ENCODE peak calls at places on chromosomes 5 and 9, in four cellular contexts. K is left ventricle myocardium inferior, M is heart left ventricle, E is lower leg skin. L is an unnamed sample.

GRCh38 chr5:38780950-38781349 is 64.9 kb upstream of the OSMR start:
- DNase-seq in K (peak), M (peak), E (no peak), L (peak)

GRCh38 chr9:87694236-87694755 is 31.6 kb upstream of the CTSL start:
- DNase-seq in K (no peak), M (no peak), E (peak), L (no peak)

GRCh38 chr5:139797856-139798510 is 2.4 kb downstream of the PSD2 start:
- DNase-seq in K (no peak), M (no peak), E (no peak), L (no peak)

GRCh38 chr5:10377081-10377480 is 23.6 kb downstream of the MARCHF6 start:
- DNase-seq in K (no peak), M (no peak), E (no peak), L (no peak)

GRCh38 chr5:5721881-5722280 is 299.4 kb downstream of the ICE1 start:
- DNase-seq in K (no peak), M (no peak), E (no peak), L (no peak)

GRCh38 chr9:82410891-82411290 is 422.3 kb downstream of the SPATA31D1 start:
- DNase-seq in K (no peak), M (no peak), E (no peak), L (no peak)

GRCh38 chr5:160259341-160259740 is 30.0 kb downstream of the FABP6 start:
- DNase-seq in K (no peak), M (no peak), E (no peak), L (no peak)

GRCh38 chr9:90102292-90102901 is 497.6 kb downstream of the GADD45G start:
- DNase-seq in K (peak), M (peak), E (peak), L (peak)

GRCh38 chr5:154642499-154643245 is 112.5 kb upstream of the LARP1 start:
- DNase-seq in K (no peak), M (no peak), E (no peak), L (peak)

GRCh38 chr5:56561455-56561854 is 253.9 kb upstream of the MAP3K1 start:
- DNase-seq in K (no peak), M (no peak), E (no peak), L (no peak)

GRCh38 chr5:74864823-74865222 is 1.4 kb downstream of the FAM169A start:
- DNase-seq in K (no peak), M (no peak), E (no peak), L (no peak)
- H3K4me3 ChIP-seq in K (peak), M (no peak), E (no peak), L (no peak)

DNA sequence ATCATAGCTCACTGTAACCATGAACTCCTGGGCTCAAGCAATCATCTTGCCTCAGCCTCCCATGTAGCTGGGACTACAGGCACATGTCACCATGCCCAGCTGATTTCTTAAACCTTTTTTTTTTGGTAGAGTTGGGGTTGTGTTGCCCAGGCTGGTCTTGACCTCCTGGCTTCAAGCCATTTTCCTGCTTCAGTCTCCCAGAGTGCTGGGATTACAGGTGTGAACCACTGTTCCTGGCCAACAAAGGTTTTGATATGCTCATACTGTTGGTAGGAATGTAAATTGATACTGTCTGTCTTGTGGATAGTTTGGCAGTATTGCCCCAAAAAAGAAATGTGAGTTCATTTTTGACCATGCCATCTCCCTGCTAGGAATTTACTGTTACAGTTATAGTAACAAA is 77.4 kb upstream of the TMEM171 start:
- DNase-seq in K (no peak), M (no peak), E (no peak), L (no peak)
- H3K4me3 ChIP-seq in K (no peak), M (no peak), E (no peak), L (no peak)

GRCh38 chr5:91311168-91311696 is 71.9 kb downstream of the ARRDC3 start:
- DNase-seq in K (no peak), M (no peak), E (no peak), L (no peak)
- H3K4me3 ChIP-seq in K (no peak), M (no peak), E (no peak), L (no peak)

GRCh38 chr9:292915-293314 is 78.2 kb downstream of the DOCK8 start:
- DNase-seq in K (no peak), M (no peak), E (no peak), L (no peak)
- H3K4me3 ChIP-seq in K (no peak), M (no peak), E (no peak), L (no peak)

GRCh38 chr9:136088939-136089696 is 6.0 kb downstream of the NACC2 start:
- DNase-seq in K (no peak), M (peak), E (no peak), L (no peak)
- H3K4me3 ChIP-seq in K (peak), M (no peak), E (no peak), L (no peak)

DNA sequence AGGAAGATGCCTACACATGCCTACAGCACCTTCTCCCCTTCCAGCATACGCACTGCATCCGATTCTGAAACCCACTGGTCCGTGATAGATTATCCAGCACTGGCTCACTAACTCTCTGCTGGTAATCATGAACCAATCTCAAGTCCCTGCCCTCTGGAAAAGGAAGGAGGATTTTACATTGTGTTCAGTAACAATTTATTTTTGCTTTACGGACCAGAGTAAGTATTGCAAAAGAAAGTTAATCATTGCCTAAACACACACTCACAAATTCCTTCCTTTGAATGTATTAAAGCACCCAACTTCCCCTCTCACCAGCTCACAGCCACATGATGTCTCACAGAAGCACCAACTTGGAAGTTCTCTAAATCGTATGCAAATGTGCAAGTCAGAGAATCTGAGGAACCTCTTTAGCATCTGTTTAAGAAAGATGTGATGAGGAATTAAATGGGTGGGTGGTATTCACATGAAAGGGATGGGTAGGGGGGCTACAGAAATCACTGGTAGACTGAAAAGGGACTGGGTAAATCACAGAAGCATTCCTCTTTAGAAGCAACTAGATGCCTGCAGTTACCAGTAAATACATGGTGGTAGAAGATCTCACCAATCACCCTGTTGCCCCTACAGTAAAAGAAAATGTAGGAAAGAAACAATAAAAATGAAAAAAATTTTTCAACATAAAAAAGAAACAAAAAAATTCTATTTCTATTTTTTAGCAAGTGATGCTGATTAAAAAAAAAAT is 8.4 kb downstream of the GNAQ start:
- DNase-seq in K (no peak), M (no peak), E (no peak), L (peak)
- H3K4me3 ChIP-seq in K (peak), M (no peak), E (no peak), L (peak)

DNA sequence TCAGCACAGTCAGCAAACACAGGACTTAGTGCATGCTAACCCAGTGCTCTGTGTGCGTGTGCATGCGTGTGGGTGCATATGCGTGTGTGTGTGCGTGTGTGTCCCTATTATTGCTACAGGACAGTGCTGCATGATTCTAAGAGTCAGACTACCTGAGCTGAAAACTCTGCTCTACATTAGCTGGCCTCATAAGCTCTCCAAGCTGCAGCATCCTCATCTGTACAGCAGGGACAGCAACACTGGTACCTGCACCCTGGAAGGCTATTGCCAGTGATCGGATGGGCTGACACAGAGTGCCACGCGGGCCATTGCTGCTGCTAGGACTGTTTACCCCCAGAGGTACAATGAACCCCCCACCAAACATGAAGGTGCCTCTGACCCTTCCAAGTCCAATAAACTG is 1.2 kb downstream of the ADAMTS12 start:
- DNase-seq in K (no peak), M (no peak), E (no peak), L (peak)
- H3K4me3 ChIP-seq in K (peak), M (peak), E (no peak), L (peak)